ENCODE peak calls at places on chromosomes 11 and 22, in four cellular contexts. I, L, B and V are unnamed samples.

GRCh38 chr22:22167791-22168189 is 76.8 kb upstream of the VPREB1 start:
- DNase-seq in B (no peak), I (peak), L (peak), V (no peak)

GRCh38 chr11:18322818-18323570 is 627 bp downstream of the GTF2H1 start:
- DNase-seq in B (no peak), L (peak), I (no peak), V (no peak)

GRCh38 chr11:124177344-124177743 is 5.8 kb upstream of the OR10D3 start:
- DNase-seq in B (no peak), L (no peak), I (no peak), V (no peak)

GRCh38 chr11:58549644-58550043 is 26.0 kb downstream of the LPXN start:
- DNase-seq in L (no peak), B (no peak), I (no peak), V (no peak)

GRCh38 chr22:44347549-44347948 is 34.8 kb upstream of the SHISAL1 start:
- DNase-seq in B (no peak), L (no peak), I (no peak), V (no peak)

GRCh38 chr11:26753738-26754504 is 32.1 kb upstream of the SLC5A12 start:
- DNase-seq in B (peak), L (peak), I (no peak), V (peak)

GRCh38 chr11:14015711-14016110 is 53.2 kb downstream of the SPON1 start:
- DNase-seq in I (no peak), B (peak), L (no peak), V (peak)

GRCh38 chr11:106986261-106986660 is 32.0 kb downstream of the GUCY1A2 start:
- DNase-seq in L (no peak), B (no peak), I (no peak), V (peak)

GRCh38 chr11:21323617-21324016 is 654.2 kb downstream of the NELL1 start:
- DNase-seq in I (no peak), L (no peak), B (no peak), V (no peak)

GRCh38 chr11:93908689-93909088 is 58.3 kb upstream of the VSTM5 start:
- DNase-seq in I (no peak), B (no peak), L (no peak), V (no peak)

GRCh38 chr11:45176996-45177395 is 30.6 kb downstream of the PRDM11 start:
- DNase-seq in L (no peak), B (no peak), I (no peak), V (no peak)

GRCh38 chr11:113587318-113587739 is 112.1 kb upstream of the DRD2 start:
- DNase-seq in B (no peak), I (no peak), L (peak), V (no peak)

DNA sequence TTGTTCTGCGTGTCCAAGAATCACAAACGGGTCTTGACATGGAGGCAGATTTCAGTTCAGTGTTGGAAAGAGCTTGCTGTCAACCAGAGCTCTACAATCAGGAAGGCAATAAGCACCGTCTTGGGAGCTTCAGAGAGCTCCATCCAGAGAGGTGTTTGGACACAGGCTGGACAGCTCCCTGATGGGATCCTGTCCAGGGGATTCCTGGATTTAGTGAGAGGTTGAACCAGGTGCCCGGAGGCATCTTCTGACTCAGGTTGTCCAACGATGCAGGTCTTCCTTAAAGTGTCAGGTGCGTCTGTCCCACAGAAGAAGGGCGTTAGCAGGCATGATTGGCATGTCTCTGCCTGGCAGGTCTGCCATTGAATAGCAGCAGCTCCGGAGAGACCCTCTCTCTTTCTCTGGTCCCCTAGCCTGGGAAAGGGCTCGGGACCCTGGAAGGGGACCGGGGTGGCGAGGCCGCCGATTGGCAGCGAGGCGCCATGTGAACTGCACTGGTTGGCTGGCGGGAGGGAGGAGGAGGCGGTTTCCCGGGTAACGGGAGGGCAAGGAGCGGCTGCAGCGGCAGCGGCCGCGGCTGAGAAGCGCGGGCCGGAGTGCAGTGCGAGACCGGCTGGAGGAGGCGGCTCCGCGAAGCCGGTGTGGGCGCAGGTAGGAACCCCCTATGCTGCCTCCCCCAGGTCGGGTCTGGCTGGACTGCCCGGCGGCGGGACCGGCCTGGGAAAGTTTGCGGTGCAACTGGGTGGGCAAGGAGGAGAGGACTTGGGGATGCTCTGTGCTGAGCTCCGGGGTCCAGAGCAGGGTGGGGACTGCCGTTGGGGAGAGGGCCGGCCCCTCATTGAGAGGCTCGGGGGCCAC is 104.1 kb upstream of the E2F8 start:
- DNase-seq in I (no peak), L (no peak), B (no peak), V (peak)
- TF ChIP-seq FOXK2 in I (no peak), L (no peak), B (no peak), V (no peak)

DNA sequence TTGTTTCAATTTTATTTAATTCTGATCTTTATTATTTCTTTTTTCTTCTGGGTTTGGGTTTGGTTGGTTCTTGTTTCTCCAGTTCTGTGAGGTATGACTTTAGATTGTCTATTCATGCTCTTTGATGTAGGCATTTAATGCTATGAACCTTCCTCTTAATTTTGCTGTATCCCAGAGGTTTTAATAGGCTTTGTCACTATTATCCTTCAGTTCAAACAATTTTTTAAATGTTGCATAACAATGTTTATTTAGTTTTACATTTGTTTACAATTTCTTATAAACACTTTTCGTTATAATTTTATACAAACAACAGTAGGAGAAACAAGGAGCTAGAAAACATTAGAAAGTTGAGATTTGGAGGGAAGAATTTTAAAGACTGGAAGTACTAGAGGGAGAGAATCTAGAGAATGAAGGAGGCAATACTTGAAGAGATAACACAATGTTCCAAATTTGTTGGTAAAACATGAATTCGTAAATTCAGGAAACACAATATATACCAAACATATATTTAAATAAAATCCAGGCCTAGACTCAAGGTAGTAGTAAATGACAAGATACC is 96.2 kb upstream of the SERPIND1 start:
- DNase-seq in B (no peak), L (no peak), I (no peak), V (no peak)
- TF ChIP-seq FOXK2 in B (no peak), L (no peak), I (no peak), V (no peak)

GRCh38 chr11:76916712-76917111 is 56.0 kb downstream of the ACER3 start:
- DNase-seq in I (no peak), L (peak), B (peak), V (no peak)

GRCh38 chr11:76910620-76911414 is 50.1 kb downstream of the ACER3 start:
- DNase-seq in I (no peak), L (peak), B (no peak), V (no peak)

GRCh38 chr11:76911415-76911808 is 50.7 kb downstream of the ACER3 start:
- DNase-seq in L (no peak), B (no peak), I (no peak), V (no peak)
- TF ChIP-seq FOXK2 in L (no peak), B (no peak), I (no peak), V (no peak)

GRCh38 chr11:69189059-69189458 is 33.3 kb downstream of the SMIM38 start:
- DNase-seq in I (no peak), L (no peak), B (no peak), V (no peak)

GRCh38 chr11:69190796-69191536 is 35.2 kb downstream of the SMIM38 start:
- DNase-seq in L (no peak), I (no peak), B (no peak), V (no peak)

GRCh38 chr11:69187540-69188065 is 31.9 kb downstream of the SMIM38 start:
- DNase-seq in L (no peak), B (no peak), I (no peak), V (no peak)

GRCh38 chr11:69183613-69184012 is 27.9 kb downstream of the SMIM38 start:
- DNase-seq in L (no peak), B (no peak), I (peak), V (no peak)

DNA sequence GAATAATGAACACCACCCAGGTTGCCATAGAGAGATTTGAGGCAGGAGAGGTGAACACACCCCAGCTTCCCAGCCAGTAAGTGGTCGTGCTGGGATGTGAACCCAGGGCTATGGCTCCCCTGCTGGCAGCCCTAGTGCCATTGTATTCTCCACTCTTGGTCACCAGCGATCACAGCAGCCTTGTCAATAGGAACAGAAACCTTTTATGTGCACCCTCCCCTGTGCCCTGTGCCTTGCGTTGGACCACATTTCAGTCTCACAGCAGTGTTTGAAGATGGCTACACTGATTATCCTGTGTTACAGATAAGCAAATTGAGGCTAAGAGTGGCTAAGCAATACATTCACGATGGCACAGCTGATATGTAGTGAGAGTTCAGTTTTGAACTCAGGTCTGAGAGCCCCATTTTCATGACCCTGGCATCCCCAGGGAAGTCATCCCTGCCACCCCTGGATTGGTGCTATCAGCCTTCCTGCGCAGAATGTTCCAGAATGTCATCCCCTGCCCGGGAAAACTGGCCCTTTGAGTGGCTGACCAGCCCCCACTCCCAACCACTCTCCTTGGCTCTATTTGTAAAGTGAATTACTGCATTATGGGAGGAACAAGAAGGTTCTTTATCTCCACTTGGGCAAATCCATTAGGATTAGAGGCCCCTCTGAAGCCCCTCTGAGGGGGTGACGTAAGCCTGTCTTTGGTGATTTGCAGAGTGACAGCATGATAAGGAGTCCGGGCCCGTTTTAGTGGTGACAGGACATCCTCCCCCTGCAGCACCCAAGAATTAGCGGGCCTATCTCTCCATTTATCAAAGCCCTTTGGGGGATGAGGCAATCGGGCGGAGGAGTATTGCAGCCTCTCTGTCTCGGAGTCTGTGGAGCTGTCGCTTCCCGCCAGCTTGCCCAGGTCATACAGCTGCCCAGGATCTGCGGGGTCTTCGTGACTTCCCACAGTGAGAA is 30.9 kb downstream of the SMIM38 start:
- DNase-seq in L (no peak), I (no peak), B (no peak), V (peak)
- TF ChIP-seq FOXK2 in L (no peak), I (no peak), B (no peak), V (no peak)